ENCODE peak calls at places on chromosome 22, in ten cellular contexts. One of them, this sample, is unnamed.

GRCh38 chr22:45626198-45626651 is 45.4 kb upstream of the ATXN10 start:
- DNase-seq in CD8-positive, alpha-beta memory T cell: no peak
- DNase-seq in SJSA1: no peak
- DNase-seq in heart right ventricle: no peak
- DNase-seq in tibial artery: no peak
- DNase-seq in kidney: peak
- DNase-seq in transverse colon: peak
- DNase-seq in coronary artery: no peak
- DNase-seq in dorsolateral prefrontal cortex: no peak
- DNase-seq in endothelial cell of umbilical vein: no peak
- DNase-seq in this sample: no peak

GRCh38 chr22:19850482-19851109 is 4.1 kb downstream of the GNB1L start:
- DNase-seq in CD8-positive, alpha-beta memory T cell: no peak
- DNase-seq in SJSA1: no peak
- DNase-seq in heart right ventricle: no peak
- DNase-seq in tibial artery: no peak
- DNase-seq in kidney: peak
- DNase-seq in transverse colon: no peak
- DNase-seq in coronary artery: no peak
- DNase-seq in dorsolateral prefrontal cortex: no peak
- DNase-seq in endothelial cell of umbilical vein: no peak
- DNase-seq in this sample: no peak

GRCh38 chr22:49013707-49014106 is 814.0 kb downstream of the BRD1 start:
- DNase-seq in CD8-positive, alpha-beta memory T cell: no peak
- DNase-seq in SJSA1: no peak
- DNase-seq in heart right ventricle: no peak
- DNase-seq in tibial artery: peak
- DNase-seq in kidney: no peak
- DNase-seq in transverse colon: no peak
- DNase-seq in coronary artery: no peak
- DNase-seq in dorsolateral prefrontal cortex: no peak
- DNase-seq in endothelial cell of umbilical vein: no peak
- DNase-seq in this sample: no peak

GRCh38 chr22:47151490-47151889 is 389.0 kb downstream of the TBC1D22A start:
- DNase-seq in CD8-positive, alpha-beta memory T cell: no peak
- DNase-seq in SJSA1: peak
- DNase-seq in heart right ventricle: no peak
- DNase-seq in tibial artery: no peak
- DNase-seq in kidney: no peak
- DNase-seq in transverse colon: no peak
- DNase-seq in coronary artery: no peak
- DNase-seq in dorsolateral prefrontal cortex: no peak
- DNase-seq in endothelial cell of umbilical vein: peak
- DNase-seq in this sample: no peak

GRCh38 chr22:19822301-19823117 is 32.2 kb downstream of the GNB1L start:
- DNase-seq in CD8-positive, alpha-beta memory T cell: no peak
- DNase-seq in SJSA1: no peak
- DNase-seq in heart right ventricle: no peak
- DNase-seq in tibial artery: no peak
- DNase-seq in kidney: no peak
- DNase-seq in transverse colon: peak
- DNase-seq in coronary artery: peak
- DNase-seq in dorsolateral prefrontal cortex: peak
- DNase-seq in endothelial cell of umbilical vein: no peak
- DNase-seq in this sample: no peak

GRCh38 chr22:48161354-48161753 is 1398.9 kb downstream of the TBC1D22A start:
- DNase-seq in CD8-positive, alpha-beta memory T cell: no peak
- DNase-seq in SJSA1: no peak
- DNase-seq in heart right ventricle: no peak
- DNase-seq in tibial artery: no peak
- DNase-seq in kidney: no peak
- DNase-seq in transverse colon: peak
- DNase-seq in coronary artery: no peak
- DNase-seq in dorsolateral prefrontal cortex: no peak
- DNase-seq in endothelial cell of umbilical vein: no peak
- DNase-seq in this sample: no peak

GRCh38 chr22:19743081-19743480 is 17.5 kb upstream of the TBX1 start:
- DNase-seq in CD8-positive, alpha-beta memory T cell: no peak
- DNase-seq in SJSA1: no peak
- DNase-seq in heart right ventricle: no peak
- DNase-seq in tibial artery: no peak
- DNase-seq in kidney: no peak
- DNase-seq in transverse colon: no peak
- DNase-seq in coronary artery: no peak
- DNase-seq in dorsolateral prefrontal cortex: no peak
- DNase-seq in endothelial cell of umbilical vein: no peak
- DNase-seq in this sample: no peak

GRCh38 chr22:46070722-46071450 is 79.4 kb upstream of the PPARA start:
- DNase-seq in CD8-positive, alpha-beta memory T cell: no peak
- DNase-seq in SJSA1: peak
- DNase-seq in heart right ventricle: peak
- DNase-seq in tibial artery: peak
- DNase-seq in kidney: peak
- DNase-seq in transverse colon: peak
- DNase-seq in coronary artery: peak
- DNase-seq in dorsolateral prefrontal cortex: peak
- DNase-seq in endothelial cell of umbilical vein: peak
- DNase-seq in this sample: peak

GRCh38 chr22:36409911-36410756 is 22.4 kb upstream of the MYH9 start:
- DNase-seq in CD8-positive, alpha-beta memory T cell: peak
- DNase-seq in SJSA1: no peak
- DNase-seq in heart right ventricle: peak
- DNase-seq in tibial artery: peak
- DNase-seq in kidney: peak
- DNase-seq in transverse colon: peak
- DNase-seq in coronary artery: no peak
- DNase-seq in dorsolateral prefrontal cortex: peak
- DNase-seq in endothelial cell of umbilical vein: peak
- DNase-seq in this sample: no peak

GRCh38 chr22:45318168-45318557 is 8.4 kb downstream of the FAM118A start:
- DNase-seq in CD8-positive, alpha-beta memory T cell: peak
- DNase-seq in SJSA1: peak
- DNase-seq in heart right ventricle: peak
- DNase-seq in tibial artery: peak
- DNase-seq in kidney: peak
- DNase-seq in transverse colon: peak
- DNase-seq in coronary artery: peak
- DNase-seq in dorsolateral prefrontal cortex: peak
- DNase-seq in endothelial cell of umbilical vein: peak
- DNase-seq in this sample: no peak

GRCh38 chr22:49400866-49401598 is 426.6 kb downstream of the BRD1 start:
- DNase-seq in CD8-positive, alpha-beta memory T cell: no peak
- DNase-seq in SJSA1: no peak
- DNase-seq in heart right ventricle: no peak
- DNase-seq in tibial artery: no peak
- DNase-seq in kidney: peak
- DNase-seq in transverse colon: no peak
- DNase-seq in coronary artery: no peak
- DNase-seq in dorsolateral prefrontal cortex: no peak
- DNase-seq in endothelial cell of umbilical vein: no peak
- DNase-seq in this sample: no peak

GRCh38 chr22:24580276-24580675 is 12.6 kb downstream of the LRRC75B start:
- DNase-seq in CD8-positive, alpha-beta memory T cell: no peak
- DNase-seq in SJSA1: no peak
- DNase-seq in heart right ventricle: no peak
- DNase-seq in tibial artery: no peak
- DNase-seq in kidney: no peak
- DNase-seq in transverse colon: no peak
- DNase-seq in coronary artery: no peak
- DNase-seq in dorsolateral prefrontal cortex: no peak
- DNase-seq in endothelial cell of umbilical vein: no peak
- DNase-seq in this sample: no peak

DNA sequence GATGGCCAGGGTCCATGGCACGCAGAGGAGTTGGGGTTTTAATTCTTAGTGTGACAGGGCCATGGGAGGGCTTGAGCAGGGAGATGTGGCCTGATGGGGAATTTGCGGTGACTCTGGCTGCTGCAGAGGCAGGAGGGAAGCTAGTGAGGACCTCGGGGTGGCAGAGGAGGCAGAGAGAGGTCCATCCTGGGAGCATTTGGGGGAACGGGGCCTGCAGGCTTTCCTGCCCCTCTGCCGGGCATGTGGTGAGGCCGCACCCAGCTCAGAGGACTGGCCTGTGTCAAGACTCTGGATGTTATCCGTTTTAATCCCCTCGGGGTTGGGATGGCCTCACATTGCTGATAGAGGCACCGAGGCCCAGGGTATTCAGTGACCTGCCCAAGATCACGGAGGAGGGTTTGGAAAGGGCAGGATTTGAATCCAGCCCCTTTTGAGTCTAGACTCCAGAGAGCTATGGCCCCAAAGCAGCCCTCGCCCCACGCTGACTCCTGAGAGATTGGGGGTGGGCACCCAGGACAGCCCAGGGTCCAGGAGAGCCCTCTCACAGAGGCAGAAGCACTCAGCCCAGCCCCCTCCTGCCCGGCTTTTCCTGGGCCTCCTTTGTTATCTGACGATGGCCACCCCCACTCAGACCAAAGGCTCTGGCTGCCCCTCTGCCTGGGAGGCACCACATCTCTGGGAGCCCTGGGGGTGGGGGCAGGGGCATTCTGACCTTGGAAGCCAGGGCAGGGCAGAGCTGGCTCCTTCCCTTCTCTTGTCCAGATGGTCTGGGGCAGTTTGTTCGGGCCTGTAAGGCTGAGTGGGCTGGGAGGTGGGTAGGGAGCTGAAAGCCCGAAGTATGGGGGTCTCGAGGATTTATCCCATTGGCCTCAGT is 13.9 kb downstream of the MGAT3 start:
- DNase-seq in CD8-positive, alpha-beta memory T cell: no peak
- DNase-seq in SJSA1: peak
- DNase-seq in heart right ventricle: no peak
- DNase-seq in tibial artery: no peak
- DNase-seq in kidney: no peak
- DNase-seq in transverse colon: no peak
- DNase-seq in coronary artery: no peak
- DNase-seq in dorsolateral prefrontal cortex: no peak
- DNase-seq in endothelial cell of umbilical vein: no peak
- DNase-seq in this sample: no peak
- H3K27ac ChIP-seq in CD8-positive, alpha-beta memory T cell: no peak
- H3K27ac ChIP-seq in SJSA1: peak
- H3K27ac ChIP-seq in heart right ventricle: peak
- H3K27ac ChIP-seq in tibial artery: no peak
- H3K27ac ChIP-seq in kidney: peak
- H3K27ac ChIP-seq in transverse colon: peak
- H3K27ac ChIP-seq in coronary artery: peak
- H3K27ac ChIP-seq in dorsolateral prefrontal cortex: peak
- H3K27ac ChIP-seq in endothelial cell of umbilical vein: no peak
- H3K27ac ChIP-seq in this sample: peak

DNA sequence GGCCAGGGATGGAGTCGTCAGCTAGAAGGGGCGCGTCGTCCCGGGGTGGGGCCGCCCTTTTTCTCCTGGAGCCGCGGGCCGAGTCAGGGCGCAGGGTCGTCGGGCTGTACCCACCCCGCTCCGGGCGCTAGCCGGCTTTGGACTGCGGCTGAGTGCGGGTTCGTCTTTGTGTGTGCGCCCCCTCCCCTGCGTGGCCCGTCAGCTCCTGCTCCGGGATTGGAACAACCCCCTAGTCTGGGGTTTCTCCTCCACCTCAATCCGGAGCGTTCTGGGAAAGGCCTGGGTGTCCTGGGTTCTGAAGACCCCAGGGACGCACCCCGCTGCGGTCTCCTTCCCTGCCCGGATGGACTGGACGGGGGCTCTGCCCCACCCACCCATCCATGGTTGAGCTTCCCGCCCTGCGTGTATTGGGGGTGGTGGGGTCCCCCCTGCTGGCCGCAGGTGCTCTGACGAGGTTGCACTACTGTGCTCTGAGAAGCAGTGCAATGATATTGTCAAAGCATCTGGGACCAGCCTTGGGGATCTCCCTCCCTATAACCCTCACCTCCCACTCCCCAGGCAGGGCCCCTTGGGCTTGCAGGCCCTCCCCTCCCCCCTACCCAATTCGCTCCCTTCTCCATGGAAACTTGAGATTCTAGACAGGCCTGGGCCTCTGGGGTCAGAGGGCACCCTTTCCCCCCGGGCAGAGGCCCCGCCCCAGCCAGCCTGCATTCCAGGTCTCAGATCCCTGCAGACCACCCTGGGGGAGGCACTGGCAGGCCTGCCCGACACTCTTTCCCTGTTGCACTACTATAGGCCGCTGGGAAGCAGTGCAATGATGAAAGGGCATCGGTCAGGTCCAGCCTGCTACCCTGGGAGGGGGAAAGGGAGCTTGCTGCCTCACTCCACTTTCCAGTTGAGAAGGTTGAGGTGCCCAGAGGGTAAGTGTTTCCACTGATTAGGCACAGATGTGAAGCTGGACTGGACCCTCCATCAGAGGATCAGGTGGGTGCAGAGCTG is 10.7 kb downstream of the SDF2L1 start:
- DNase-seq in CD8-positive, alpha-beta memory T cell: no peak
- DNase-seq in SJSA1: no peak
- DNase-seq in heart right ventricle: no peak
- DNase-seq in tibial artery: no peak
- DNase-seq in kidney: no peak
- DNase-seq in transverse colon: no peak
- DNase-seq in coronary artery: no peak
- DNase-seq in dorsolateral prefrontal cortex: no peak
- DNase-seq in endothelial cell of umbilical vein: no peak
- DNase-seq in this sample: no peak
- H3K27ac ChIP-seq in CD8-positive, alpha-beta memory T cell: peak
- H3K27ac ChIP-seq in SJSA1: peak
- H3K27ac ChIP-seq in heart right ventricle: no peak
- H3K27ac ChIP-seq in tibial artery: peak
- H3K27ac ChIP-seq in kidney: no peak
- H3K27ac ChIP-seq in transverse colon: peak
- H3K27ac ChIP-seq in coronary artery: no peak
- H3K27ac ChIP-seq in dorsolateral prefrontal cortex: no peak
- H3K27ac ChIP-seq in endothelial cell of umbilical vein: peak
- H3K27ac ChIP-seq in this sample: no peak

GRCh38 chr22:42163515-42163914 is 32.9 kb upstream of the CYP2D6 start:
- DNase-seq in CD8-positive, alpha-beta memory T cell: no peak
- DNase-seq in SJSA1: no peak
- DNase-seq in heart right ventricle: no peak
- DNase-seq in tibial artery: no peak
- DNase-seq in kidney: no peak
- DNase-seq in transverse colon: no peak
- DNase-seq in coronary artery: no peak
- DNase-seq in dorsolateral prefrontal cortex: no peak
- DNase-seq in endothelial cell of umbilical vein: no peak
- DNase-seq in this sample: no peak
- H3K27ac ChIP-seq in CD8-positive, alpha-beta memory T cell: no peak
- H3K27ac ChIP-seq in SJSA1: no peak
- H3K27ac ChIP-seq in heart right ventricle: no peak
- H3K27ac ChIP-seq in tibial artery: no peak
- H3K27ac ChIP-seq in kidney: no peak
- H3K27ac ChIP-seq in transverse colon: no peak
- H3K27ac ChIP-seq in coronary artery: no peak
- H3K27ac ChIP-seq in dorsolateral prefrontal cortex: no peak
- H3K27ac ChIP-seq in endothelial cell of umbilical vein: no peak
- H3K27ac ChIP-seq in this sample: no peak

DNA sequence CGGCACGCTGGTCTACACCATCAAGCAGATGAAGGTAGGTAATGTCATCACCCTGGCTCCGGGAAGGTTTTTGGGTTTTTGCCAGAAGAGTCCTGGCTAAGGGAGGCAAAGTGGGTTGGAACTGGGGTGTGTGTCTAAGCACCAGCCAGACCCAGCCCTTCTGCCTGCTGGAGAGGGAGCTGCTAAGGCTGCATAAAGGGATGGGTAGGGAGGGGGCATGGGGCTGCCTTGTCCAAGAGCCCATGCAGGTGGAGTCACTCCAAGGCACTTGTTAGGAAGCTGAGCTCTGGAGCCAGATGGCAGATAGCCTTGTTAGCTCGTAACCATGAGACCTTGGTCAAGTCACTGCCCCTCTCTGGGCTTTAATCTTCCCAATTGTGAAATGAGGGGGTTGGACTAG is 48.0 kb downstream of the TIMP3 start:
- DNase-seq in CD8-positive, alpha-beta memory T cell: no peak
- DNase-seq in SJSA1: no peak
- DNase-seq in heart right ventricle: no peak
- DNase-seq in tibial artery: no peak
- DNase-seq in kidney: no peak
- DNase-seq in transverse colon: no peak
- DNase-seq in coronary artery: no peak
- DNase-seq in dorsolateral prefrontal cortex: no peak
- DNase-seq in endothelial cell of umbilical vein: no peak
- DNase-seq in this sample: no peak
- H3K27ac ChIP-seq in CD8-positive, alpha-beta memory T cell: no peak
- H3K27ac ChIP-seq in SJSA1: no peak
- H3K27ac ChIP-seq in heart right ventricle: peak
- H3K27ac ChIP-seq in tibial artery: peak
- H3K27ac ChIP-seq in kidney: no peak
- H3K27ac ChIP-seq in transverse colon: no peak
- H3K27ac ChIP-seq in coronary artery: peak
- H3K27ac ChIP-seq in dorsolateral prefrontal cortex: peak
- H3K27ac ChIP-seq in endothelial cell of umbilical vein: no peak
- H3K27ac ChIP-seq in this sample: no peak

This sample was measured in substantia nigra.